ENCODE peak calls at places on chromosomes 7 and 10, in seven cellular contexts. A is iPS-NIHi11; B is CD4-positive, alpha-beta memory T cell; F is MCF 10A; S is T-helper 1 cell; M is psoas muscle; Y is cardiac muscle cell. X is an unnamed sample.
A peak's percentile ranks its signal among the peaks of the same experiment; 100 is the strongest.

GRCh38 chr7:130486114-130486962 is 5.5 kb upstream of the MEST start:
- DNase-seq in A (peak; percentile 96), B (peak; percentile 58), F (peak; percentile 89), S (peak; percentile 32), M (peak; percentile 61), Y (peak; percentile 59), X (peak; percentile 91)

GRCh38 chr7:41148521-41148951 is 554.4 kb downstream of the INHBA start:
- DNase-seq in A (no peak), B (no peak), F (peak; percentile 94), S (no peak), M (no peak), Y (peak; percentile 61), X (peak; percentile 47)

GRCh38 chr7:36468361-36469140 is 78.9 kb downstream of the ANLN start:
- DNase-seq in A (no peak), B (no peak), F (no peak), S (no peak), M (no peak), Y (peak; percentile 59), X (no peak)

GRCh38 chr10:66234872-66235271 is 691.0 kb upstream of the LRRTM3 start:
- DNase-seq in A (no peak), B (no peak), F (peak; percentile 1), S (no peak), M (no peak), Y (no peak), X (no peak)

GRCh38 chr10:61779950-61780659 is 117.4 kb downstream of the CABCOCO1 start:
- DNase-seq in A (peak; percentile 16), B (no peak), F (peak; percentile 38), S (peak; percentile 2), M (peak; percentile 58), Y (peak; percentile 93), X (no peak)

GRCh38 chr10:72612203-72612826 is 13.6 kb downstream of the MICU1 start:
- DNase-seq in A (no peak), B (no peak), F (peak; percentile 49), S (no peak), M (no peak), Y (peak; percentile 33), X (peak; percentile 66)

GRCh38 chr7:123004931-123005330 is 9.4 kb upstream of the TAS2R16 start:
- DNase-seq in A (no peak), B (no peak), F (no peak), S (no peak), M (no peak), Y (no peak), X (no peak)

GRCh38 chr7:90709501-90710465 is 113.7 kb downstream of the CDK14 start:
- DNase-seq in A (no peak), B (no peak), F (peak; percentile 11), S (no peak), M (no peak), Y (peak; percentile 67), X (no peak)

GRCh38 chr10:58319599-58319998 is 15.2 kb upstream of the UBE2D1 start:
- DNase-seq in A (no peak), B (no peak), F (no peak), S (no peak), M (no peak), Y (no peak), X (no peak)

GRCh38 chr10:1142596-1142995 is 86.4 kb downstream of the WDR37 start:
- DNase-seq in A (no peak), B (no peak), F (peak; percentile 17), S (no peak), M (no peak), Y (no peak), X (no peak)

X was measured in NCI-H774.